ENCODE peak calls at places on chromosomes 5 and 9, in six cellular contexts. G is neuronal stem cell, W is trophoblast cell, Y is H9, S is H1, Z is IMR-90. C is an unnamed sample.

GRCh38 chr5:91212336-91213092 is 170.6 kb downstream of the ARRDC3 start:
- DNase-seq in Y (no peak), G (no peak), W (no peak), S (no peak), Z (peak; percentile 94), C (peak; percentile 53)

GRCh38 chr9:13719410-13719809 is 439.9 kb upstream of the MPDZ start:
- DNase-seq in Y (no peak), S (no peak), W (no peak), Z (peak; percentile 36), G (no peak), C (no peak)

GRCh38 chr9:35272989-35273388 is 111.2 kb downstream of the UNC13B start:
- DNase-seq in S (no peak), Z (peak; percentile 78), Y (no peak), W (no peak), G (no peak), C (peak; percentile 11)

GRCh38 chr5:16617272-16617973 is 626 bp upstream of the RETREG1 start:
- DNase-seq in Y (peak; percentile 56), S (no peak), G (no peak), Z (no peak), W (no peak), C (no peak)

GRCh38 chr5:36587354-36587753 is 19.1 kb upstream of the SLC1A3 start:
- DNase-seq in Y (no peak), G (no peak), S (no peak), W (no peak), Z (no peak), C (no peak)

GRCh38 chr5:14193496-14193895 is 50.4 kb downstream of the TRIO start:
- DNase-seq in Z (no peak), G (no peak), Y (no peak), S (no peak), W (no peak), C (peak; percentile 67)

GRCh38 chr5:107670028-107670926 is 460 bp downstream of the EFNA5 start:
- DNase-seq in G (no peak), S (peak; percentile 74), Y (peak; percentile 54), W (peak; percentile 49), Z (peak; percentile 2), C (peak; percentile 58)

GRCh38 chr5:142486581-142486980 is 161.8 kb upstream of the SPRY4 start:
- DNase-seq in Y (no peak), G (no peak), Z (peak; percentile 86), W (peak; percentile 51), S (no peak), C (peak; percentile 73)

GRCh38 chr5:135318037-135318436 is 81.0 kb downstream of the MACROH2A1 start:
- DNase-seq in Y (peak; percentile 10), G (no peak), S (peak; percentile 13), W (no peak), Z (no peak), C (no peak)

GRCh38 chr5:18850159-18850558 is 1137.8 kb downstream of the CDH18 start:
- DNase-seq in W (no peak), S (no peak), Z (no peak), Y (no peak), G (no peak), C (no peak)

GRCh38 chr9:112037281-112038016 is 137.6 kb downstream of the SUSD1 start:
- DNase-seq in W (peak; percentile 75), G (peak; percentile 24), S (no peak), Z (peak; percentile 94), Y (no peak), C (peak; percentile 33)

GRCh38 chr9:36450110-36450732 is 50.2 kb upstream of the RNF38 start:
- DNase-seq in Z (peak; percentile 57), S (no peak), G (peak; percentile 14), Y (no peak), W (peak; percentile 83), C (peak; percentile 64)

GRCh38 chr9:121836382-121836885 is 185.0 kb downstream of the DAB2IP start:
- DNase-seq in G (no peak), Z (no peak), S (peak; percentile 28), Y (no peak), W (no peak), C (no peak)

GRCh38 chr9:88976186-88976887 is 14.9 kb upstream of the S1PR3 start:
- DNase-seq in S (no peak), Y (no peak), G (no peak), W (no peak), Z (no peak), C (no peak)

GRCh38 chr5:133330956-133331355 is 279.1 kb downstream of the HSPA4 start:
- DNase-seq in W (no peak), G (no peak), S (no peak), Z (no peak), Y (no peak), C (no peak)

GRCh38 chr5:33743089-33743488 is 148.7 kb downstream of the ADAMTS12 start:
- DNase-seq in W (no peak), S (no peak), Z (no peak), G (no peak), Y (no peak), C (no peak)

GRCh38 chr9:27743490-27743889 is 170.2 kb upstream of the C9orf72 start:
- DNase-seq in S (no peak), W (no peak), Y (no peak), G (no peak), Z (no peak), C (no peak)

GRCh38 chr9:115262477-115262876 is 144.5 kb upstream of the TNC start:
- DNase-seq in Y (no peak), W (no peak), Z (peak; percentile 75), G (no peak), S (no peak), C (peak; percentile 84)

GRCh38 chr9:88922091-88922490 is 69.2 kb upstream of the S1PR3 start:
- DNase-seq in W (peak; percentile 82), Y (no peak), G (no peak), Z (no peak), S (no peak), C (no peak)

GRCh38 chr9:114769664-114770063 is 36.2 kb downstream of the TNFSF15 start:
- DNase-seq in W (no peak), S (no peak), G (no peak), Z (peak; percentile 49), Y (no peak), C (no peak)

GRCh38 chr5:59608745-59609144 is 284.8 kb downstream of the PDE4D start:
- DNase-seq in Y (no peak), W (no peak), Z (no peak), G (no peak), S (no peak), C (peak; percentile 62)

GRCh38 chr5:9617739-9618504 is 12.2 kb downstream of the TAS2R1 start:
- DNase-seq in W (no peak), G (no peak), Y (no peak), Z (no peak), S (no peak), C (peak; percentile 9)

GRCh38 chr9:95930314-95930713 is 54.8 kb downstream of the ERCC6L2 start:
- DNase-seq in Y (no peak), G (no peak), W (no peak), S (no peak), Z (no peak), C (no peak)

GRCh38 chr5:163913548-163913947 is 408.1 kb downstream of the MAT2B start:
- DNase-seq in Z (peak; percentile 14), G (no peak), W (peak; percentile 22), Y (no peak), S (no peak), C (no peak)

GRCh38 chr5:80711938-80712337 is 57.2 kb upstream of the DHFR start:
- DNase-seq in Y (peak; percentile 67), S (no peak), G (peak; percentile 11), W (peak; percentile 65), Z (peak; percentile 34), C (peak; percentile 44)

GRCh38 chr5:98905857-98906688 is 22.7 kb downstream of the CHD1 start:
- DNase-seq in W (peak; percentile 85), Y (no peak), G (peak; percentile 17), Z (peak; percentile 59), S (no peak), C (peak; percentile 65)

DNA sequence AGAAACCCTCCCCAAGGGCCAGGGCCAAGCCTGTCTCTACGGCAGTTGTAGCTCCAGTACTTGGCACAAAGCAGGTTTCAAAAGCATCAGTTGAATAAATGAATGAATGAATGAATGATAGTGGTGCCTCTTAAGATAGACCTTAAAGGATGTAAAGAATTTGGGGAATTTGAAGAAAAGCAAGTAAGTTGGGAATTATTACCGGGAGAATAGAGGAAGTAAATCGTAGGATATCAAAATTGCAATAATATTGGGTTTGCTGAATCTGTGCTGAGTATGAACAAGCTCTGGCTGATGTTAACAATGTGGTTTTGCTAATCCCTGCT is 160.8 kb upstream of the SHB start:
- DNase-seq in S (no peak), Z (no peak), W (no peak), G (no peak), Y (no peak), C (no peak)
- H3K27me3 ChIP-seq in S (no peaks in the 10 kb centered on the region), Z (peaks cover 56% of the 10 kb centered on the region), W (no peaks in the 10 kb centered on the region), G (no peaks in the 10 kb centered on the region), Y (no peaks in the 10 kb centered on the region), C (peaks cover 26% of the 10 kb centered on the region)

DNA sequence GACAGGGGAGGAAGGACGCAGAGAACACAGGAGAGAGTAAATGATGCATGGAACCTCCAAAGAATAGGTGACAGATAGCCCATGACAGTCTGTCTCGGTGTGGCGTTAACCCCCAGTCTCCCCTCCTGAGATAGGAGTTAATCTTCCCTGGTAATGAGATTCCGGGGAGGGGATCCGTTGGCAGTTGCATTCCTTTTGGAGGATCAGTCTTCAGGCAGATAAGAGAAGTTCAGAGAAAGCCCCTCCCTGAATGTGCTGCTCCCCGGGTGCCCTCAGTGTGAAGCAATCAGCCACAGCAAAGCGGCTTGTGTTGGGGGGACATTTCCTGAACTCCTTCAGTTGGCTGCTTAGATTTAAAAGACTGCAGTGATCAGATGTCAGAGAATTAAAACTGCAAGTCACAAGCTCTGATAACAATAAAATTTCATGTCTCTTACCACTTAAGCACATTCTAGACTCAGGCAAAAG is 121.0 kb downstream of the EGFLAM start:
- DNase-seq in W (no peak), Y (peak; percentile 35), S (no peak), G (peak; percentile 30), Z (no peak), C (no peak)
- H2BK120ac ChIP-seq in W (no peak overlapping the region), Y (no peak overlapping the region), S (no peak overlapping the region), G (no peak overlapping the region), Z (no peak overlapping the region), C (no peak overlapping the region)

GRCh38 chr5:173954671-173955605 is 34.0 kb upstream of the C5orf47 start:
- DNase-seq in S (no peak), Z (peak; percentile 95), G (no peak), W (peak; percentile 14), Y (no peak), C (peak; percentile 87)
- H3K14ac ChIP-seq in S (no peak overlapping the region), Z (peak overlapping the region; percentile 76), G (no peak overlapping the region), W (no peak overlapping the region), Y (no peak overlapping the region), C (no peak overlapping the region)

DNA sequence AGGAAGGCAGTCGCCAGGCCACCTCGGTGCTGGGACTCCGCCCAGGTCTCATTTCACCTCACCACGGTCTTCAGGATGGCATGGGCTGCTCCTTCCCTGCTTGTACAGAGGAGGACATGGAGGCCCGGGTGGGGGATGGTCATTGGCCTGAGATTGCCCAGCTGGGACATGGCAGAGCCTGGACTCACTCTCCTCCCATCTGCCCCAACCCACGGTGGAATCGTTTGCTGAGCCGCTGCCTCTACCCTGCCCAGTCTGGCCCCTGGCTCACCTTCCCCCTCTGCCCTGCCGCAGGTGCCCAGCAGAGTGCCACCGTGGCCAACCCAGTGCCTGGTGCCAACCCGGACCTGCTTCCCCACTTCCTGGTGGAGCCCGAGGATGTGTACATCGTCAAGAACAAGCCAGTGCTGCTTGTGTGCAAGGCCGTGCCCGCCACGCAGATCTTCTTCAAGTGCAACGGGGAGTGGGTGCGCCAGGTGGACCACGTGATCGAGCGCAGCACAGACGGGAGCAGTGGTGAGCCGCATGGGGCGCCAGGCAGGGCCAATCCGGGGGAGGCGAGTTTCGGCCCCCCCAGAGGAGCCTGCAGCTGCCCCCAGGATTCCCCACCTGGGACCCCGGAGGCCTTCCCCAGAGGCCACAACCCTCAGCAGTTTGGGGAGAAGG is 36.7 kb downstream of the HK3 start:
- DNase-seq in G (no peak), Y (no peak), S (no peak), W (no peak), Z (no peak), C (no peak)
- H3K27me3 ChIP-seq in G (no peaks in the 10 kb centered on the region), Y (no peaks in the 10 kb centered on the region), S (no peaks in the 10 kb centered on the region), W (no peaks in the 10 kb centered on the region), Z (peaks cover 68% of the 10 kb centered on the region), C (peaks cover 34% of the 10 kb centered on the region)